ENCODE peak calls at places on chromosome 17, in four cellular contexts. One of them, this sample, is unnamed.

GRCh38 chr17:62802531-62803205 is 5.4 kb downstream of the MARCHF10 start:
- DNase-seq in stimulated activated CD4-positive, alpha-beta T cell treated with anti-CD3 and anti-CD28 coated beads, TNF-alpha, amount 100 ng/mL, for 4 hours: no peak
- DNase-seq in pancreas: no peak
- DNase-seq in EL: no peak
- DNase-seq in this sample: no peak

GRCh38 chr17:53449324-53449723 is 373.4 kb upstream of the KIF2B start:
- DNase-seq in pancreas: no peak
- DNase-seq in EL: no peak
- DNase-seq in stimulated activated CD4-positive, alpha-beta T cell treated with anti-CD3 and anti-CD28 coated beads, TNF-alpha, amount 100 ng/mL, for 4 hours: no peak
- DNase-seq in this sample: no peak

GRCh38 chr17:1486802-1487695 is 5.4 kb downstream of the MYO1C start:
- DNase-seq in EL: peak; percentile 80
- DNase-seq in stimulated activated CD4-positive, alpha-beta T cell treated with anti-CD3 and anti-CD28 coated beads, TNF-alpha, amount 100 ng/mL, for 4 hours: peak; percentile 67
- DNase-seq in pancreas: peak; percentile 79
- DNase-seq in this sample: peak; percentile 50

GRCh38 chr17:57245786-57246185 is 10.5 kb upstream of the MSI2 start:
- DNase-seq in stimulated activated CD4-positive, alpha-beta T cell treated with anti-CD3 and anti-CD28 coated beads, TNF-alpha, amount 100 ng/mL, for 4 hours: no peak
- DNase-seq in EL: no peak
- DNase-seq in pancreas: no peak
- DNase-seq in this sample: no peak

GRCh38 chr17:79024901-79025737 is 1.1 kb downstream of the C1QTNF1 start:
- DNase-seq in pancreas: no peak
- DNase-seq in stimulated activated CD4-positive, alpha-beta T cell treated with anti-CD3 and anti-CD28 coated beads, TNF-alpha, amount 100 ng/mL, for 4 hours: no peak
- DNase-seq in EL: no peak
- DNase-seq in this sample: no peak

GRCh38 chr17:17495448-17496188 is 577 bp downstream of the RASD1 start:
- DNase-seq in EL: peak; percentile 15
- DNase-seq in stimulated activated CD4-positive, alpha-beta T cell treated with anti-CD3 and anti-CD28 coated beads, TNF-alpha, amount 100 ng/mL, for 4 hours: no peak
- DNase-seq in pancreas: peak; percentile 49
- DNase-seq in this sample: peak; percentile 47

GRCh38 chr17:1264196-1264595 is 6.0 kb upstream of the BHLHA9 start:
- DNase-seq in stimulated activated CD4-positive, alpha-beta T cell treated with anti-CD3 and anti-CD28 coated beads, TNF-alpha, amount 100 ng/mL, for 4 hours: no peak
- DNase-seq in EL: no peak
- DNase-seq in pancreas: no peak
- DNase-seq in this sample: no peak

GRCh38 chr17:66150708-66151107 is 41.2 kb downstream of the CEP112 start:
- DNase-seq in EL: no peak
- DNase-seq in stimulated activated CD4-positive, alpha-beta T cell treated with anti-CD3 and anti-CD28 coated beads, TNF-alpha, amount 100 ng/mL, for 4 hours: no peak
- DNase-seq in pancreas: no peak
- DNase-seq in this sample: no peak

GRCh38 chr17:65121368-65121767 is 15.8 kb upstream of the RGS9 start:
- DNase-seq in pancreas: no peak
- DNase-seq in EL: no peak
- DNase-seq in stimulated activated CD4-positive, alpha-beta T cell treated with anti-CD3 and anti-CD28 coated beads, TNF-alpha, amount 100 ng/mL, for 4 hours: no peak
- DNase-seq in this sample: no peak

GRCh38 chr17:66523378-66524174 is 221.2 kb downstream of the PRKCA start:
- DNase-seq in EL: peak; percentile 25
- DNase-seq in stimulated activated CD4-positive, alpha-beta T cell treated with anti-CD3 and anti-CD28 coated beads, TNF-alpha, amount 100 ng/mL, for 4 hours: no peak
- DNase-seq in pancreas: no peak
- DNase-seq in this sample: peak; percentile 64

GRCh38 chr17:54907385-54907784 is 6.7 kb downstream of the TOM1L1 start:
- DNase-seq in EL: no peak
- DNase-seq in stimulated activated CD4-positive, alpha-beta T cell treated with anti-CD3 and anti-CD28 coated beads, TNF-alpha, amount 100 ng/mL, for 4 hours: no peak
- DNase-seq in pancreas: no peak
- DNase-seq in this sample: no peak

GRCh38 chr17:61694095-61694494 is 103.1 kb upstream of the NACA2 start:
- DNase-seq in stimulated activated CD4-positive, alpha-beta T cell treated with anti-CD3 and anti-CD28 coated beads, TNF-alpha, amount 100 ng/mL, for 4 hours: no peak
- DNase-seq in EL: no peak
- DNase-seq in pancreas: no peak
- DNase-seq in this sample: no peak

GRCh38 chr17:41967921-41968578 is 1.5 kb downstream of the CNP start:
- DNase-seq in EL: no peak
- DNase-seq in stimulated activated CD4-positive, alpha-beta T cell treated with anti-CD3 and anti-CD28 coated beads, TNF-alpha, amount 100 ng/mL, for 4 hours: no peak
- DNase-seq in pancreas: no peak
- DNase-seq in this sample: no peak

GRCh38 chr17:34668206-34668605 is 88.8 kb downstream of the TMEM132E start:
- DNase-seq in stimulated activated CD4-positive, alpha-beta T cell treated with anti-CD3 and anti-CD28 coated beads, TNF-alpha, amount 100 ng/mL, for 4 hours: no peak
- DNase-seq in pancreas: no peak
- DNase-seq in EL: no peak
- DNase-seq in this sample: no peak

GRCh38 chr17:50149425-50150353 is 788 bp downstream of the PPP1R9B start:
- DNase-seq in EL: peak; percentile 65
- DNase-seq in pancreas: peak; percentile 73
- DNase-seq in stimulated activated CD4-positive, alpha-beta T cell treated with anti-CD3 and anti-CD28 coated beads, TNF-alpha, amount 100 ng/mL, for 4 hours: no peak
- DNase-seq in this sample: peak; percentile 37

GRCh38 chr17:33647976-33648375 is 354.9 kb upstream of the ASIC2 start:
- DNase-seq in EL: no peak
- DNase-seq in stimulated activated CD4-positive, alpha-beta T cell treated with anti-CD3 and anti-CD28 coated beads, TNF-alpha, amount 100 ng/mL, for 4 hours: no peak
- DNase-seq in pancreas: no peak
- DNase-seq in this sample: no peak

GRCh38 chr17:75624021-75624420 is 9.2 kb upstream of the SMIM5 start:
- DNase-seq in pancreas: no peak
- DNase-seq in stimulated activated CD4-positive, alpha-beta T cell treated with anti-CD3 and anti-CD28 coated beads, TNF-alpha, amount 100 ng/mL, for 4 hours: no peak
- DNase-seq in EL: no peak
- DNase-seq in this sample: no peak

GRCh38 chr17:78671607-78672404 is 94.6 kb upstream of the DNAH17 start:
- DNase-seq in pancreas: no peak
- DNase-seq in stimulated activated CD4-positive, alpha-beta T cell treated with anti-CD3 and anti-CD28 coated beads, TNF-alpha, amount 100 ng/mL, for 4 hours: no peak
- DNase-seq in EL: peak; percentile 34
- DNase-seq in this sample: peak; percentile 51

GRCh38 chr17:81927145-81927652 is 336 bp downstream of the MAFG start:
- DNase-seq in EL: no peak
- DNase-seq in pancreas: no peak
- DNase-seq in stimulated activated CD4-positive, alpha-beta T cell treated with anti-CD3 and anti-CD28 coated beads, TNF-alpha, amount 100 ng/mL, for 4 hours: no peak
- DNase-seq in this sample: no peak

GRCh38 chr17:50135316-50136095 is 5.5 kb upstream of the SAMD14 start:
- DNase-seq in stimulated activated CD4-positive, alpha-beta T cell treated with anti-CD3 and anti-CD28 coated beads, TNF-alpha, amount 100 ng/mL, for 4 hours: no peak
- DNase-seq in pancreas: no peak
- DNase-seq in EL: no peak
- DNase-seq in this sample: no peak

GRCh38 chr17:17400566-17401184 is 76.1 kb upstream of the MED9 start:
- DNase-seq in EL: no peak
- DNase-seq in pancreas: no peak
- DNase-seq in stimulated activated CD4-positive, alpha-beta T cell treated with anti-CD3 and anti-CD28 coated beads, TNF-alpha, amount 100 ng/mL, for 4 hours: no peak
- DNase-seq in this sample: no peak

GRCh38 chr17:45200701-45201100 is 21.0 kb upstream of the FMNL1 start:
- DNase-seq in EL: no peak
- DNase-seq in pancreas: no peak
- DNase-seq in stimulated activated CD4-positive, alpha-beta T cell treated with anti-CD3 and anti-CD28 coated beads, TNF-alpha, amount 100 ng/mL, for 4 hours: no peak
- DNase-seq in this sample: no peak

GRCh38 chr17:32275060-32276042 is 9.7 kb downstream of the RHBDL3 start:
- DNase-seq in pancreas: no peak
- DNase-seq in EL: peak; percentile 97
- DNase-seq in stimulated activated CD4-positive, alpha-beta T cell treated with anti-CD3 and anti-CD28 coated beads, TNF-alpha, amount 100 ng/mL, for 4 hours: no peak
- DNase-seq in this sample: peak; percentile 80

GRCh38 chr17:82050152-82050760 is 1.4 kb downstream of the RFNG start:
- DNase-seq in stimulated activated CD4-positive, alpha-beta T cell treated with anti-CD3 and anti-CD28 coated beads, TNF-alpha, amount 100 ng/mL, for 4 hours: no peak
- DNase-seq in EL: no peak
- DNase-seq in pancreas: peak; percentile 20
- DNase-seq in this sample: no peak

GRCh38 chr17:8994319-8994718 is 27.0 kb upstream of the NTN1 start:
- DNase-seq in pancreas: peak; percentile 78
- DNase-seq in EL: peak; percentile 50
- DNase-seq in stimulated activated CD4-positive, alpha-beta T cell treated with anti-CD3 and anti-CD28 coated beads, TNF-alpha, amount 100 ng/mL, for 4 hours: peak; percentile 30
- DNase-seq in this sample: peak; percentile 7

GRCh38 chr17:77738666-77739531 is 219.6 kb upstream of the TNRC6C start:
- DNase-seq in pancreas: no peak
- DNase-seq in EL: no peak
- DNase-seq in stimulated activated CD4-positive, alpha-beta T cell treated with anti-CD3 and anti-CD28 coated beads, TNF-alpha, amount 100 ng/mL, for 4 hours: no peak
- DNase-seq in this sample: no peak

GRCh38 chr17:2904135-2904534 is 107.9 kb downstream of the RAP1GAP2 start:
- DNase-seq in EL: no peak
- DNase-seq in pancreas: peak; percentile 91
- DNase-seq in stimulated activated CD4-positive, alpha-beta T cell treated with anti-CD3 and anti-CD28 coated beads, TNF-alpha, amount 100 ng/mL, for 4 hours: no peak
- DNase-seq in this sample: peak; percentile 22

GRCh38 chr17:42171831-42172230 is 9.1 kb downstream of the KCNH4 start:
- DNase-seq in EL: no peak
- DNase-seq in stimulated activated CD4-positive, alpha-beta T cell treated with anti-CD3 and anti-CD28 coated beads, TNF-alpha, amount 100 ng/mL, for 4 hours: no peak
- DNase-seq in pancreas: no peak
- DNase-seq in this sample: no peak

GRCh38 chr17:81570896-81571453 is 18.8 kb upstream of the FAAP100 start:
- DNase-seq in EL: no peak
- DNase-seq in pancreas: no peak
- DNase-seq in stimulated activated CD4-positive, alpha-beta T cell treated with anti-CD3 and anti-CD28 coated beads, TNF-alpha, amount 100 ng/mL, for 4 hours: no peak
- DNase-seq in this sample: no peak

GRCh38 chr17:34633351-34633750 is 54.0 kb downstream of the TMEM132E start:
- DNase-seq in stimulated activated CD4-positive, alpha-beta T cell treated with anti-CD3 and anti-CD28 coated beads, TNF-alpha, amount 100 ng/mL, for 4 hours: no peak
- DNase-seq in pancreas: no peak
- DNase-seq in EL: no peak
- DNase-seq in this sample: no peak

GRCh38 chr17:78082988-78083387 is 45.6 kb downstream of the TMC6 start:
- DNase-seq in EL: no peak
- DNase-seq in pancreas: no peak
- DNase-seq in stimulated activated CD4-positive, alpha-beta T cell treated with anti-CD3 and anti-CD28 coated beads, TNF-alpha, amount 100 ng/mL, for 4 hours: no peak
- DNase-seq in this sample: no peak